ENCODE peak calls at places on chromosomes 13 and 19, in five cellular contexts. S, R, Y, X and P are unnamed samples. For H3K4me1, the result is how much of the 10 kb centered on the place peaks cover.

GRCh38 chr19:6590458-6591319 is at the start of gene CD70:
- DNase-seq in X (peak), Y (peak), R (no peak), S (no peak), P (peak)

GRCh38 chr19:48637948-48638830 is 1.0 kb upstream of the DBP start:
- DNase-seq in Y (peak), X (peak), R (peak), S (peak), P (peak)

GRCh38 chr13:93146584-93147292 is 79.9 kb upstream of the GPC6 start:
- DNase-seq in X (no peak), Y (no peak), S (no peak), R (peak), P (no peak)

GRCh38 chr19:13024126-13024957 is 29.1 kb downstream of the NFIX start:
- DNase-seq in S (no peak), Y (no peak), X (no peak), R (no peak), P (no peak)

GRCh38 chr13:95288899-95289500 is 12.3 kb downstream of the ABCC4 start:
- DNase-seq in S (no peak), R (no peak), X (no peak), Y (no peak), P (no peak)

GRCh38 chr19:45177817-45178261 is at the start of gene TRAPPC6A:
- DNase-seq in S (no peak), R (peak), X (no peak), Y (no peak), P (no peak)

GRCh38 chr19:44886141-44886540 is 4.9 kb upstream of the TOMM40 start:
- DNase-seq in S (no peak), R (no peak), X (no peak), Y (no peak), P (no peak)

GRCh38 chr13:99314640-99315176 is 7.5 kb upstream of the GPR183 start:
- DNase-seq in S (no peak), R (no peak), X (no peak), Y (peak), P (no peak)

GRCh38 chr19:10288662-10289166 is 1.0 kb upstream of the ICAM5 start:
- DNase-seq in Y (peak), X (peak), R (no peak), S (no peak), P (no peak)

GRCh38 chr19:1097810-1098176 is 2.6 kb upstream of the POLR2E start:
- DNase-seq in X (no peak), R (no peak), Y (no peak), S (no peak), P (no peak)

GRCh38 chr19:5138606-5139594 is 170.0 kb downstream of the KDM4B start:
- DNase-seq in R (peak), X (peak), Y (peak), S (peak), P (peak)

GRCh38 chr13:76992548-76993001 is 694 bp downstream of the CLN5 start:
- DNase-seq in Y (peak), R (peak), S (no peak), X (peak), P (peak)

GRCh38 chr19:2015611-2015950 is at the start of gene BTBD2:
- DNase-seq in S (peak), Y (no peak), X (peak), R (peak), P (peak)

GRCh38 chr13:28559636-28560259 is 64.8 kb upstream of the FLT1 start:
- DNase-seq in S (no peak), R (no peak), Y (no peak), X (no peak), P (no peak)

GRCh38 chr19:42282036-42282762 is 13.1 kb downstream of the CIC start:
- DNase-seq in R (peak), S (no peak), X (no peak), Y (no peak), P (peak)

GRCh38 chr19:1503089-1503924 is 9.5 kb downstream of the ADAMTSL5 start:
- DNase-seq in Y (peak), S (no peak), X (peak), R (peak), P (no peak)

GRCh38 chr19:2721570-2722540 is 683 bp upstream of the DIRAS1 start:
- DNase-seq in X (no peak), R (no peak), Y (no peak), S (peak), P (peak)

GRCh38 chr13:20136781-20137703 is 23.8 kb downstream of the GJA3 start:
- DNase-seq in S (no peak), R (peak), X (peak), Y (peak), P (no peak)

GRCh38 chr13:83048419-83048818 is 833.9 kb downstream of the SLITRK1 start:
- DNase-seq in X (no peak), Y (no peak), R (no peak), S (no peak), P (no peak)

GRCh38 chr19:798415-799075 is 1.3 kb downstream of the PTBP1 start:
- DNase-seq in X (peak), Y (peak), R (no peak), S (no peak), P (peak)

GRCh38 chr19:13100031-13100588 is 2.5 kb downstream of the LYL1 start:
- DNase-seq in Y (peak), S (no peak), R (no peak), X (no peak), P (no peak)

GRCh38 chr19:38869160-38869835 is 8.8 kb downstream of the RINL start:
- DNase-seq in S (no peak), Y (no peak), X (peak), R (no peak), P (no peak)

GRCh38 chr19:44051654-44052402 is at the start of gene ZNF223:
- DNase-seq in R (peak), X (peak), Y (peak), S (peak), P (peak)

GRCh38 chr19:23318143-23318542 is 67.9 kb upstream of the ZNF724 start:
- DNase-seq in Y (no peak), R (no peak), X (no peak), S (no peak), P (no peak)

GRCh38 chr19:44820648-44821609 is 12.0 kb downstream of the BCAM start:
- DNase-seq in Y (no peak), X (no peak), S (peak), R (no peak), P (peak)

GRCh38 chr13:111043575-111043982 is 71.5 kb upstream of the ARHGEF7 start:
- DNase-seq in Y (no peak), X (no peak), R (no peak), S (peak), P (peak)

GRCh38 chr19:38277969-38278680 is 13.8 kb downstream of the SPINT2 start:
- DNase-seq in R (peak), S (peak), Y (no peak), X (no peak), P (peak)

GRCh38 chr19:39413269-39413902 is 917 bp downstream of the PLEKHG2 start:
- DNase-seq in Y (no peak), X (peak), S (peak), R (peak), P (peak)

GRCh38 chr13:113397606-113398425 is 33.9 kb upstream of the GRTP1 start:
- DNase-seq in R (no peak), Y (no peak), S (no peak), X (no peak), P (no peak)

GRCh38 chr19:16160943-16161560 is 12.3 kb downstream of the CIB3 start:
- DNase-seq in R (peak), X (peak), S (no peak), Y (no peak), P (no peak)

GRCh38 chr13:60121288-60121687 is 42.4 kb downstream of the DIAPH3 start:
- DNase-seq in S (no peak), X (no peak), R (no peak), Y (no peak), P (no peak)

GRCh38 chr19:2255982-2256685 is at the start of gene JSRP1:
- DNase-seq in S (no peak), X (no peak), R (no peak), Y (no peak), P (peak)

GRCh38 chr13:46170268-46170667 is 11.7 kb downstream of the LCP1 start:
- DNase-seq in S (no peak), Y (no peak), X (no peak), R (no peak), P (no peak)

GRCh38 chr13:43445651-43446050 is 341.1 kb downstream of the ENOX1 start:
- DNase-seq in Y (no peak), X (no peak), R (no peak), S (no peak), P (no peak)

GRCh38 chr19:47637550-47637949 is 28.6 kb downstream of the BICRA start:
- DNase-seq in R (peak), Y (no peak), S (no peak), X (no peak), P (no peak)

GRCh38 chr13:26984337-26984736 is 187.3 kb downstream of the USP12 start:
- DNase-seq in R (no peak), X (no peak), S (no peak), Y (no peak), P (no peak)
- H3K27ac ChIP-seq in R (peak), X (peak), S (peak), Y (no peak), P (no peak)

GRCh38 chr13:30063892-30064291 is 213.5 kb upstream of the UBL3 start:
- DNase-seq in R (no peak), S (no peak), Y (no peak), X (no peak), P (no peak)
- H3K4me1 ChIP-seq in R (under half), S (under half), Y (under half), X (under half), P (under half)

GRCh38 chr19:51210385-51210784 is 14.5 kb upstream of the CD33 start:
- DNase-seq in S (no peak), R (no peak), Y (no peak), X (no peak), P (no peak)

GRCh38 chr19:51207747-51208146 is 17.1 kb upstream of the CD33 start:
- DNase-seq in X (no peak), Y (no peak), R (no peak), S (no peak), P (no peak)

DNA sequence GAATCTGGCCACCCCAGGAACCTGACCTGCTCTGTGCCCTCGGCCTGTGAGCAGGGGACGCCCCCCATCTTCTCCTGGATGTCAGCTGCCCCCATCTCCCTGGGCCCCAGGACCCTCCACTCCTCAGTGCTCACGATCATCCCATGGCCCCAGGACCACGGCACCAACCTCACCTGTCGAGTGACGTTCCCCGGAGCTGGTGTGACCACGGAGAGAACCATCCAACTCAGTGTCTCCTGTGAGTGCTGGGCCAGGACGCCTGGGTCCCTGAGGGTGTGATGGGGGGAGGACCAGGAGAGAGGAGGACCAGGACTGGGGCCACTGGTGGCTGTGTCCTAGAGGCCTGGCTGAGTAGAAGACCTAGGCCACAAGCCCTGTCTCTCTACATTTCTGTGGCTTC is 13.0 kb upstream of the CD33 start:
- DNase-seq in S (no peak), R (no peak), Y (no peak), X (no peak), P (no peak)
- H3K4me3 ChIP-seq in S (no peak), R (no peak), Y (no peak), X (no peak), P (no peak)

GRCh38 chr13:101530293-101530692 is 77.8 kb downstream of the ITGBL1 start:
- DNase-seq in S (no peak), R (peak), Y (no peak), X (no peak), P (no peak)

GRCh38 chr13:101535192-101535746 is 82.8 kb downstream of the ITGBL1 start:
- DNase-seq in X (no peak), Y (no peak), R (peak), S (no peak), P (no peak)

GRCh38 chr13:101536079-101536478 is 83.6 kb downstream of the ITGBL1 start:
- DNase-seq in R (no peak), X (no peak), Y (no peak), S (no peak), P (no peak)
- H3K27ac ChIP-seq in R (no peak), X (no peak), Y (no peak), S (no peak), P (no peak)